ENCODE peak calls at places on chromosomes 16 and 17, in five cellular contexts. M, T, L, D and G are unnamed samples.

GRCh38 chr17:48162305-48162934 is 54.9 kb downstream of the SNX11 start:
- DNase-seq in L (no peak), D (no peak), T (no peak), M (no peak), G (no peak)

GRCh38 chr16:81560979-81561657 is 116.5 kb downstream of the CMIP start:
- DNase-seq in M (no peak), T (no peak), L (no peak), D (peak), G (peak)

GRCh38 chr16:19478505-19478904 is 43.4 kb downstream of the GDE1 start:
- DNase-seq in L (no peak), T (no peak), M (no peak), D (no peak), G (no peak)

GRCh38 chr16:71882505-71883192 is 1.3 kb downstream of the ZNF821 start:
- DNase-seq in M (peak), T (no peak), L (no peak), D (peak), G (peak)

GRCh38 chr16:84380405-84380804 is 12.1 kb downstream of the ATP2C2 start:
- DNase-seq in M (no peak), L (no peak), T (no peak), D (no peak), G (no peak)

GRCh38 chr16:5905935-5906334 is 808.3 kb upstream of the EEF2KMT start:
- DNase-seq in L (no peak), M (no peak), T (no peak), D (no peak), G (no peak)

GRCh38 chr16:27982184-27982583 is 81.3 kb downstream of the GSG1L start:
- DNase-seq in L (no peak), T (no peak), M (no peak), D (no peak), G (no peak)

GRCh38 chr16:14249291-14250032 is 178.3 kb downstream of the MRTFB start:
- DNase-seq in M (peak), T (no peak), D (peak), L (no peak), G (peak)

GRCh38 chr16:77570574-77570973 is 135.7 kb upstream of the ADAMTS18 start:
- DNase-seq in L (no peak), D (no peak), T (no peak), M (no peak), G (no peak)

GRCh38 chr16:73163238-73163795 is 115.4 kb upstream of the ZFHX3 start:
- DNase-seq in L (no peak), D (no peak), M (no peak), T (no peak), G (peak)

GRCh38 chr17:915416-916201 is 64.0 kb downstream of the NXN start:
- DNase-seq in T (no peak), M (no peak), L (no peak), D (no peak), G (peak)

GRCh38 chr17:7673239-7673638 is 14.1 kb downstream of the TP53 start:
- DNase-seq in T (no peak), D (peak), L (no peak), M (no peak), G (no peak)